ENCODE peak calls at places on chromosomes 2 and 18, in eight cellular contexts. K is fibroblast of mammary gland, Z is Calu3, Q is fibroblast of lung, G is MM.1S, T is HepG2, C is astrocyte of the spinal cord, X is AG09309. U is an unnamed sample.

GRCh38 chr2:234447963-234448362 is 48.9 kb downstream of the ARL4C start:
- DNase-seq in K (no peak), Z (no peak), Q (no peak), G (no peak), T (peak; percentile 27), C (no peak), X (no peak), U (no peak)

GRCh38 chr2:63494100-63494499 is 94.2 kb downstream of the WDPCP start:
- DNase-seq in K (no peak), Z (no peak), Q (no peak), G (no peak), T (no peak), C (no peak), X (no peak), U (no peak)

GRCh38 chr18:55245200-55245599 is 285.9 kb upstream of the CCDC68 start:
- DNase-seq in K (no peak), Z (no peak), Q (no peak), G (no peak), T (no peak), C (no peak), X (no peak), U (no peak)

GRCh38 chr18:13570856-13571495 is 155.4 kb downstream of the FAM210A start:
- DNase-seq in K (peak; percentile 17), Z (no peak), Q (peak; percentile 16), G (no peak), T (no peak), C (peak; percentile 42), X (no peak), U (no peak)

GRCh38 chr2:23940976-23941605 is 828 bp downstream of the UBXN2A start:
- DNase-seq in K (peak; percentile 39), Z (no peak), Q (peak; percentile 54), G (no peak), T (peak; percentile 65), C (peak; percentile 36), X (no peak), U (no peak)

GRCh38 chr2:25833566-25833965 is 44.7 kb downstream of the ASXL2 start:
- DNase-seq in K (no peak), Z (no peak), Q (no peak), G (no peak), T (no peak), C (no peak), X (no peak), U (no peak)

GRCh38 chr2:65350714-65351113 is 81.7 kb downstream of the SPRED2 start:
- DNase-seq in K (no peak), Z (no peak), Q (no peak), G (peak; percentile 30), T (no peak), C (no peak), X (no peak), U (no peak)

GRCh38 chr2:226495466-226496161 is 304.0 kb downstream of the IRS1 start:
- DNase-seq in K (no peak), Z (no peak), Q (no peak), G (no peak), T (no peak), C (no peak), X (no peak), U (peak; percentile 66)

GRCh38 chr2:134502090-134502487 is 216.7 kb downstream of the TMEM163 start:
- DNase-seq in K (no peak), Z (no peak), Q (no peak), G (no peak), T (no peak), C (no peak), X (no peak), U (no peak)

GRCh38 chr2:19272039-19272438 is 86.4 kb downstream of the OSR1 start:
- DNase-seq in K (no peak), Z (no peak), Q (no peak), G (no peak), T (no peak), C (no peak), X (no peak), U (no peak)

GRCh38 chr2:60677376-60677775 is 78.7 kb upstream of the PAPOLG start:
- DNase-seq in K (no peak), Z (no peak), Q (no peak), G (no peak), T (no peak), C (no peak), X (no peak), U (no peak)

GRCh38 chr2:239714116-239714515 is 311.0 kb downstream of the NDUFA10 start:
- DNase-seq in K (no peak), Z (no peak), Q (no peak), G (no peak), T (no peak), C (no peak), X (no peak), U (no peak)

GRCh38 chr18:39647627-39648502 is 2082.3 kb upstream of the CELF4 start:
- DNase-seq in K (peak; percentile 94), Z (peak; percentile 36), Q (peak; percentile 95), G (no peak), T (no peak), C (peak; percentile 95), X (peak; percentile 67), U (peak; percentile 91)

GRCh38 chr2:68357608-68358337 is 7.3 kb upstream of the PLEK start:
- DNase-seq in K (peak; percentile 70), Z (peak; percentile 35), Q (peak; percentile 66), G (peak; percentile 66), T (peak; percentile 52), C (peak; percentile 33), X (peak; percentile 38), U (peak; percentile 16)

GRCh38 chr2:235770909-235771820 is 277.3 kb downstream of the AGAP1 start:
- DNase-seq in K (no peak), Z (no peak), Q (no peak), G (no peak), T (no peak), C (no peak), X (no peak), U (no peak)

GRCh38 chr2:164302786-164303185 is 318.5 kb downstream of the GRB14 start:
- DNase-seq in K (no peak), Z (no peak), Q (no peak), G (no peak), T (no peak), C (no peak), X (no peak), U (no peak)

GRCh38 chr2:27362678-27363420 is 6.3 kb upstream of the GTF3C2 start:
- DNase-seq in K (no peak), Z (no peak), Q (no peak), G (no peak), T (no peak), C (no peak), X (no peak), U (no peak)

GRCh38 chr2:73983322-73984202 is 1.1 kb upstream of the TET3 start:
- DNase-seq in K (no peak), Z (peak; percentile 98), Q (no peak), G (no peak), T (peak; percentile 63), C (no peak), X (no peak), U (peak; percentile 69)

GRCh38 chr2:179264238-179265081 is at the start of gene SESTD1:
- DNase-seq in K (peak; percentile 28), Z (peak; percentile 84), Q (peak; percentile 47), G (peak; percentile 60), T (peak; percentile 68), C (peak; percentile 33), X (no peak), U (no peak)

GRCh38 chr18:14974088-14974487 is 226.1 kb downstream of the ANKRD30B start:
- DNase-seq in K (no peak), Z (no peak), Q (no peak), G (no peak), T (no peak), C (no peak), X (no peak), U (no peak)

GRCh38 chr2:226795281-226796011 is 4.2 kb downstream of the IRS1 start:
- DNase-seq in K (peak; percentile 63), Z (peak; percentile 42), Q (peak; percentile 40), G (no peak), T (no peak), C (peak; percentile 42), X (no peak), U (no peak)

GRCh38 chr2:215594766-215595165 is 158.9 kb upstream of the FN1 start:
- DNase-seq in K (peak; percentile 76), Z (no peak), Q (no peak), G (no peak), T (no peak), C (peak; percentile 49), X (no peak), U (no peak)

DNA sequence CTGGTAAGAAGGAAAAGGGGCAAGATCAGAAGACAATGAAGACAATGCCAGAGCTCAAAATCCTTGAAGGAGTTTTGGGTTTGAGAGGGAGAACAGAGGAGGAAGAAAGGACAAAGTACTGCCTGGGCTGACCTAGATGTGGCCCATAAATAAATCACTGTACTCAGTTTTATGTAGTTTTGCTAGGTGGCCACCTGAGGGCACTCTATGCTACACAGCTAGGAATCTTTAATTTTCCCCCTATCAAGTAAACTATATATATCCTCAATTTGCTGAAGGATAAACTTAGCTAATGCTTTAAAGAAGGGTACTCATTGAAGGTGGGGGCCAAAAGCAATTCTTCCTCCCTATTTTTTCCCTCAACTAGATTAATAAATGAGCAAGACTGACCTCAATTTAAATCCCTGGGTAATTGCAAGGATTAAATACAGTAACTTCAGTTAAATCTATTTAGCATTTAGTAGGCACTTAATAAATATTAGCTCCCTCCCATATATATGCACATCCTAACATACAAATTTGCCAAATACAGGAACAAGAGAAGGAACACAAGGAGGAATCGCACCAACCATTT is 540.3 kb downstream of the NRXN1 start:
- DNase-seq in K (peak; percentile 53), Z (peak; percentile 52), Q (peak; percentile 38), G (peak; percentile 27), T (peak; percentile 16), C (peak; percentile 39), X (peak; percentile 4), U (peak; percentile 5)
- TF ChIP-seq CTCF in K (peak; percentile 56), Z (no peak), Q (peak; percentile 69), G (peak; percentile 69), T (peak; percentile 59), C (peak; percentile 71), X (peak; percentile 63), U (peak; percentile 71)

DNA sequence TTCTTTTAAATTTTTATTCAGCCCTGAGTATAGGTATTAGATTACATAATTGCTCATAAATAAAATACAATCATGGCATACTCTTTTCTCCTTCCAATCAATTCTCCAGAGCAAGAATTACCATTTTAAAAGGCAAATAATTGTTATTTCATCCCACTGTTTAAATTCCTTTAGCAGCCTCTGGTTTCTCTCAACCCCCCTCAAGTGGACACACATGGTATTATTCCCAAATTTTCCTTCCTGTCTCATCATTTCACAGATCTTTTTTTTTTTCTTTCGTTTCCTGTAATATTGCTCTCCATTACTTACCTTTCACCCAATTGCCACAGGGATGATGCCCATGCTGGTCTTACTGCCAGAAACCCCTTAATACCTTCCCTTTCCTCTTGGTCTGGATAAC is 385.2 kb downstream of the RIT2 start:
- DNase-seq in K (no peak), Z (no peak), Q (no peak), G (no peak), T (no peak), C (no peak), X (no peak), U (no peak)
- TF ChIP-seq CTCF in K (no peak), Z (no peak), Q (peak; percentile 8), G (no peak), T (no peak), C (peak; percentile 19), X (peak; percentile 0), U (peak; percentile 32)

GRCh38 chr2:182077451-182078142 is 91.9 kb downstream of the PPP1R1C start:
- DNase-seq in K (peak; percentile 92), Z (peak; percentile 70), Q (peak; percentile 97), G (peak; percentile 81), T (peak; percentile 79), C (peak; percentile 93), X (peak; percentile 83), U (peak; percentile 98)
- TF ChIP-seq CTCF in K (peak; percentile 73), Z (peak; percentile 57), Q (peak; percentile 51), G (peak; percentile 66), T (peak; percentile 84), C (peak; percentile 56), X (peak; percentile 64), U (peak; percentile 59)

GRCh38 chr2:11684894-11685460 is 15.0 kb upstream of the NTSR2 start:
- DNase-seq in K (no peak), Z (no peak), Q (no peak), G (no peak), T (no peak), C (no peak), X (no peak), U (no peak)
- TF ChIP-seq CTCF in K (no peak), Z (no peak), Q (no peak), G (no peak), T (no peak), C (no peak), X (no peak), U (no peak)

U was measured in retinal pigment epithelial cell.